ENCODE peak calls at places on chromosomes 6 and 20, in eight cellular contexts. X, O, W, K, U, G, T and F are unnamed samples.

GRCh38 chr20:32539063-32539816 is 45.9 kb downstream of the NOL4L start:
- DNase-seq in X (no peak), W (no peak), G (no peak), K (peak), T (no peak), O (no peak), U (peak), F (no peak)

GRCh38 chr20:61120595-61121515 is 131.2 kb upstream of the CDH4 start:
- DNase-seq in U (no peak), W (no peak), X (peak), T (no peak), O (no peak), K (peak), G (no peak), F (peak)

GRCh38 chr6:105482227-105482839 is 79.5 kb upstream of the PREP start:
- DNase-seq in T (no peak), O (no peak), W (peak), K (peak), G (no peak), X (no peak), U (no peak), F (no peak)

GRCh38 chr6:87897581-87898147 is 150.0 kb upstream of the SPACA1 start:
- DNase-seq in O (no peak), K (no peak), U (no peak), W (no peak), X (no peak), T (no peak), G (no peak), F (no peak)

GRCh38 chr6:39309942-39310531 is 4.2 kb downstream of the KCNK17 start:
- DNase-seq in W (peak), G (no peak), U (peak), X (peak), K (peak), T (peak), O (peak), F (peak)

GRCh38 chr6:41585605-41586004 is 39.4 kb downstream of the FOXP4 start:
- DNase-seq in O (no peak), T (no peak), X (no peak), U (peak), G (no peak), W (no peak), K (no peak), F (no peak)

GRCh38 chr6:15413558-15414257 is 167.8 kb downstream of the JARID2 start:
- DNase-seq in W (no peak), K (no peak), O (no peak), G (no peak), T (no peak), X (no peak), U (no peak), F (peak)

GRCh38 chr6:152723398-152723797 is 25.7 kb downstream of the MYCT1 start:
- DNase-seq in U (no peak), X (peak), O (no peak), K (no peak), T (no peak), W (no peak), G (no peak), F (no peak)

GRCh38 chr20:63733579-63734081 is 2.8 kb upstream of the LIME1 start:
- DNase-seq in W (no peak), X (no peak), T (no peak), G (no peak), K (no peak), U (peak), O (no peak), F (no peak)

GRCh38 chr6:116398366-116399005 is 27.7 kb downstream of the DSE start:
- DNase-seq in O (no peak), U (no peak), T (no peak), X (peak), G (no peak), K (no peak), W (no peak), F (no peak)

GRCh38 chr6:55818482-55818881 is 56.9 kb downstream of the BMP5 start:
- DNase-seq in G (no peak), W (no peak), K (no peak), O (no peak), X (no peak), U (no peak), T (no peak), F (no peak)

GRCh38 chr20:48823960-48824497 is 3.8 kb downstream of the PREX1 start:
- DNase-seq in O (no peak), G (peak), U (no peak), K (no peak), X (peak), T (no peak), W (no peak), F (no peak)

GRCh38 chr6:118580585-118581419 is 32.7 kb downstream of the PLN start:
- DNase-seq in O (peak), W (peak), U (no peak), K (peak), G (no peak), X (peak), T (peak), F (peak)

GRCh38 chr20:17631576-17632319 is 50.3 kb downstream of the RRBP1 start:
- DNase-seq in X (no peak), G (no peak), U (peak), K (no peak), T (no peak), O (no peak), W (no peak), F (no peak)

GRCh38 chr6:107646176-107646575 is 156.3 kb downstream of the SOBP start:
- DNase-seq in O (no peak), T (no peak), W (peak), G (no peak), U (no peak), K (peak), X (no peak), F (no peak)

GRCh38 chr6:119193707-119194106 is 115.2 kb upstream of the FAM184A start:
- DNase-seq in X (no peak), G (no peak), K (no peak), O (no peak), W (no peak), U (no peak), T (no peak), F (no peak)

GRCh38 chr6:11482616-11483015 is 54.9 kb upstream of the TMEM170B start:
- DNase-seq in K (no peak), G (no peak), U (no peak), W (no peak), T (no peak), O (no peak), X (no peak), F (no peak)

GRCh38 chr6:13710552-13711383 is 867 bp downstream of the RANBP9 start:
- DNase-seq in X (peak), U (peak), G (no peak), T (no peak), K (peak), O (no peak), W (no peak), F (no peak)

GRCh38 chr6:99945995-99946394 is 48.0 kb downstream of the MCHR2 start:
- DNase-seq in X (no peak), G (no peak), T (no peak), O (no peak), K (no peak), W (no peak), U (no peak), F (no peak)

GRCh38 chr6:118812972-118813371 is 81.0 kb upstream of the ASF1A start:
- DNase-seq in K (no peak), X (peak), O (no peak), U (no peak), G (no peak), T (no peak), W (no peak), F (no peak)

GRCh38 chr6:132198040-132198439 is 203.2 kb downstream of the MOXD1 start:
- DNase-seq in U (no peak), G (no peak), T (no peak), W (no peak), X (no peak), O (no peak), K (no peak), F (no peak)

GRCh38 chr6:133704371-133704770 is 184.5 kb upstream of the TCF21 start:
- DNase-seq in O (no peak), K (no peak), U (no peak), T (no peak), X (no peak), G (no peak), W (no peak), F (no peak)

GRCh38 chr6:20861479-20861878 is 327.2 kb downstream of the CDKAL1 start:
- DNase-seq in X (no peak), W (no peak), O (no peak), K (no peak), G (no peak), U (no peak), T (no peak), F (no peak)

GRCh38 chr6:134738486-134738885 is 211.4 kb downstream of the ALDH8A1 start:
- DNase-seq in W (no peak), U (no peak), O (no peak), X (no peak), G (no peak), K (no peak), T (no peak), F (no peak)

GRCh38 chr20:41110930-41111577 is 26.3 kb upstream of the PLCG1 start:
- DNase-seq in X (peak), W (no peak), O (no peak), U (no peak), G (no peak), K (no peak), T (no peak), F (no peak)

GRCh38 chr6:12270551-12271228 is 19.5 kb upstream of the EDN1 start:
- DNase-seq in K (no peak), W (no peak), G (no peak), U (no peak), T (no peak), X (no peak), O (no peak), F (no peak)

GRCh38 chr20:3843490-3843889 is 3.1 kb upstream of the MAVS start:
- DNase-seq in T (peak), G (no peak), K (no peak), O (peak), U (no peak), W (no peak), X (peak), F (no peak)

DNA sequence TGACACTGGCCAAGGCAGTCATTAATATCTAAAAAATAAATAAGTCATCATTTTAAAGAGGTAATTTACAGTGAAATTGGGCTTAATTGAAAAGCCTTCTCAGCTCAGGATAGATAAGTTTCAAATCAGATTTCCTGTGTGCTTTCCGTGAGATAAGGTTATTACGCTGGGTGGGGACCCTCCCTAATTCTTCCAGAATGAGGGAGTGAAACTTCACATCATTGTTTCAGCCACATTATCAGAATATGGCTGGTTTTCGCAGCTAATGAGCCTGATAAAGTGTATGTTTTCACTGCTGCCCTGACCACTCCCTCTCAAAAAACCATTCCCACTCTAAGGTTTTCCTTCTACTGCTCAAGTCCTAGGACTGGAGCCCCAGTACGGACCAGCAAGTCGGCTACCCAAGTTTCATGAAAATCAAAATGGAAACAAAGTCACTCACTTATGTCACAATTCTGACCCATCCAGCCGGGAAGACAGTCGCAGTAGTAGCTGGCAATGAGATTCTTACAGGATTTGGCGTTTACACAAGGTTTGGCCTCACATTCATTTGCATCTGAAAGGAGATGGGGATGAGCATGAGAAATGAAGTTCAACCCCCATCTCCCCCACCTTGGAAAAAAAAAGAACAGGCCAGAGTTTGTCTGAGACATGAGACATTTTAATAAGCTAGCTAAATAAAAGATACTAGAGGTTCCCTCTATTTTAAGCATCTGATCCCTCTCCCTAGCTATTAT is 24.6 kb downstream of the JAG1 start:
- DNase-seq in X (no peak), T (no peak), W (no peak), O (no peak), K (no peak), U (no peak), G (no peak), F (no peak)
- H3K27ac ChIP-seq in X (no peak), T (no peak), W (peak), O (no peak), K (no peak), U (no peak), G (peak), F (no peak)

DNA sequence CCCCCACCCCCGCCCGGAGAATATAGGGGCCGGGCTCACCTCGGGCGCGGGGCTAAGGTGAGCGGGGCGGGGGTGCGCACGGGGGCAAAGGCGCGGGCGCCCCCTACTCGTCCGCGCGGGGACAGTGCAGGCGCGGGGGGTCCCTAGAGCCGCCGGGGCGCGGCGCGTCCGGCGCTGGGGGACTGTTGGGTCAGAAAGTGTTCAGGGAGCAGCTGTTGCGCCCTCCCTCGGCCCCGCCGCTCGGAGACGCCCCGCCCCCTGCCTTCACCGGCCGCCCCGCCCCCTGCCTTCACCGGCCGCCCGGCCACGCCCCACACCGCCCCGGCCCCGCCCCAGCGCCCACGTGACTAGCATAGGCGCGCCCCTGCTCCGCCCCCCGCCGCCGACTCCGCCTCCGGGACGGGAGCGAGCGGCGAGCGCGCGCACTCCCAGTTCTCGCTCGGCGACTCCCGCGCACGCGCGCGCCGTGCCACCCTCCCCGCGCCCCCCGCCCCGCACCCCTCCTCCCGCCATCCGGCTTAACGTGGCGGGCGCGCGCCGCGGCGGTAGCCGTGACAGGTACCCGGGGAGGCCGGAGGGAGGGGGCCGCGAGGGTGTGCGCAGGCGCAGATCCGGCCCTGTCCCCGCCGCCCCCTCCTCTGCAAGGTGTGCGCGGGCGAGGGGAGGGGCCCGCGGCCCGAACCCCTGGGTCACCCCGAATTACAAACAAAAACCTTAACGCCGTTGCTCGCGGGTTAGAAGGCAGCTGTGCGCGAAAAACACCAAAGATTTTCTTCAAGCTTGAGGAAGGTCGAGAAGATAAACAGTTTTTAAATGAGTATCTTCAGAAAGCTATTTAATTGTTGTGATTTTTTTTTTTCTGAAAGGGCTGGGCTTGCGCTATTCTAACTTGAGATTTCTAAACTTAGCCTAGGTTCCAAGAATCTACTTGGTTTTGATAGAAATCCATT is 704 bp upstream of the ZNF217 start:
- DNase-seq in G (peak), X (peak), K (peak), U (peak), T (peak), O (peak), W (peak), F (no peak)
- TF ChIP-seq CTCF in G (no peak), X (no peak), K (peak), U (no peak), T (peak), O (no peak), W (peak), F (peak)

GRCh38 chr6:143540192-143540591 is 28.7 kb upstream of the FUCA2 start:
- DNase-seq in W (no peak), U (no peak), O (no peak), T (no peak), G (no peak), K (no peak), X (no peak), F (no peak)

GRCh38 chr6:143536866-143537691 is 25.6 kb upstream of the FUCA2 start:
- DNase-seq in G (no peak), X (peak), K (peak), U (peak), T (peak), W (peak), O (peak), F (no peak)

GRCh38 chr6:143538374-143538773 is 26.9 kb upstream of the FUCA2 start:
- DNase-seq in U (no peak), W (no peak), K (no peak), O (no peak), G (no peak), T (no peak), X (no peak), F (no peak)

GRCh38 chr6:143539106-143539505 is 27.6 kb upstream of the FUCA2 start:
- DNase-seq in U (no peak), O (no peak), K (no peak), T (no peak), X (no peak), G (no peak), W (no peak), F (no peak)

GRCh38 chr6:143539723-143540122 is 28.2 kb upstream of the FUCA2 start:
- DNase-seq in W (no peak), G (no peak), O (no peak), U (no peak), T (no peak), K (no peak), X (no peak), F (no peak)
- H3K27ac ChIP-seq in W (no peak), G (no peak), O (no peak), U (no peak), T (no peak), K (no peak), X (no peak), F (no peak)

GRCh38 chr6:25027221-25027916 is 91.6 kb upstream of the RIPOR2 start:
- DNase-seq in X (no peak), W (no peak), O (no peak), K (no peak), T (no peak), U (no peak), G (no peak), F (no peak)
- TF ChIP-seq CTCF in X (no peak), W (no peak), O (no peak), K (no peak), T (no peak), U (no peak), G (no peak), F (no peak)

DNA sequence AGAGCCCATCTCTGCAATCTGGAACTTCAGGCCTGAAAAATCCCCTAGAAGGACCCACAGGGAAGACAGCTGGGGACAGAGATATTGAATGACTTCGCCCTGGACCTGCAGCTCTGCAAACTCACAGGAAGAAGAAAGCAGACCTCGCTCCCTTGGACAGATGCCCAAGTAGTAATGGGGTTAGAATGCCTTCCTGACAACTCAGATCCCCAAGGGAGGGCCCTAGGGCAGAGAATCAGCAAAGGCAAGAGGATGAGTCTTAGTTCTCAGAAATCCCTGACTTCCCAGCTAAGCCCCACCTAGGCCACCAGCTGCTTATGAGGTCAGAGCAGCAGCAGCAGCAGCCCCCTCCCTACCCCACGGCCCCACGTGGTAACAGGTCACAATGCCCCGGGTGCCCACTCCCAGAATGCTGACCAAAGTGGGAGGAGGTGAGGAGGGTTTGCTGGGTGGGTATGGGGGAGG is at the start of gene C20orf141:
- DNase-seq in U (no peak), K (peak), O (no peak), W (peak), T (peak), G (no peak), X (peak), F (peak)
- H3K27ac ChIP-seq in U (no peak), K (no peak), O (no peak), W (peak), T (peak), G (no peak), X (no peak), F (no peak)

DNA sequence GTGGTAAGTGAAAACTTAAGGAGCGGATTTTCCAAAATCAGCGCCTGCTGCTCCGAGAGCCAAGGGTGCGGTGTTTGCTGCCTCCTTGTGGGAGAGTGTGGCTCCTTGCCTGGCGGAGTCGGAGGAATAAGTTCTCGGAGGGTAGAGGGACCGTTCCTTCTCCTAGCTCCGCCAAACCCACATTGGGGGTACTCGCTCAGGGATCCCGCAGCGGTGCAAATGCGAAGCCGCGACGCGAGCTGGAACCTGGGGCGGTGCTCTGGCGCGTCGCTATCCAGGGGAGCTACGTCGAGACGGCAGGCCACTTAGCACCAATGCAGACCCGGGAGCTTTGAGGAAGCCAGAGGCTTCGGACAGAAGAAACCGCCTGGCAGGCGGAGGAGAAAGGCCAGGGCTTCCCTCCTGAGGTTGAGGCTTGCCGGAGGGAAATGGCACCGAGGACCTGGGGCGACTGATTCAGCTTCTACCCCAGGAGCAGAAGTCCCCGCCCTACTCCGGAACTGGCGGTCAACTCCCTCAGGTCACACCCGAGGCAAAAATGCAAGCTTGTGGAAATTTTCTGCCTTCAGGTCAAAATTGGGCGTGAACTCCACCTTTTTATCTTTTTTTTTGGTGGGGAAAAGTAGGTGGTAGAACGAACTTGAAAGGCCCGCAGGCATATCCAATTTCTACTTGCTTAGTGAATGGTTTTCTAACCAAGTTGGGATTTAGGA is 5.7 kb upstream of the DDX43 start:
- DNase-seq in T (peak), W (peak), G (no peak), X (peak), K (peak), O (peak), U (peak), F (no peak)
- TF ChIP-seq CTCF in T (peak), W (peak), G (peak), X (peak), K (peak), O (peak), U (no peak), F (peak)

DNA sequence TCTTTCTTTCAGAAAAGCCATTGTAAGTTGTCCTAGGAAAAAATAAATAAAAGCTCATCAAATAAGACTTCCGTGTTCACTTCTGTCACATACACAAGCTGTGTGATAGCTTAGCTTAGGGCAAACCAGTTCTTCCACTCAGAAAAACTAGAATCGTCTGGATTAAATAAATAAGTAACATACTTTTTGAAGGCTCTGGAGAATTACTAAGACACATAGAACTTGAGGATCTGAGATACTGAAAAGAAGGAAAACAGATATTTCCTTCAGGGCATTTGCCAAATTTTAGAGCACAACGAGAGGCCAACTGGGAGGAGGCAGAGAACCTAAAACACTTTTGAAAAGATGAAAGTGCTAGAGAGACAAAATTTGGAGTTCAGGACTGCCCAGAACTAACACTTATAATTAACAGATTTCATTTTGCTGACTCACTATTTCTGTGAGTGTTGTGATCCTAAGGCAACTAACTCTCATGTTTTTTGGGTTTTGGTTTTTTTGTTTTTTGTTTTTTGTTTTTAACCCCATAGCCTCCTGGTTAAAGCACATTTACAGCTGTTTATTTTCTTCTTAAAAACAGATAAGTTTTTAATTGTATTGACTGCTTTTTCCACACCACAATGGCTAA is 38.7 kb upstream of the THEMIS start:
- DNase-seq in X (no peak), U (no peak), W (no peak), G (no peak), K (no peak), O (no peak), T (no peak), F (no peak)
- H3K27ac ChIP-seq in X (peak), U (no peak), W (no peak), G (no peak), K (no peak), O (no peak), T (peak), F (peak)